ENCODE peak calls at places on chromosomes 2 and 18, in seven cellular contexts. One of them, this sample, is unnamed.

GRCh38 chr2:109346601-109347228 is 217.7 kb downstream of the SH3RF3 start:
- DNase-seq in IMR-90: no peak
- DNase-seq in H9: no peak
- DNase-seq in mesenchymal stem cell: no peak
- DNase-seq in trophoblast cell: peak; percentile 34
- DNase-seq in H1: no peak
- DNase-seq in neuronal stem cell: no peak
- DNase-seq in this sample: no peak

GRCh38 chr18:76491436-76491800 is 3.6 kb downstream of the ZNF516 start:
- DNase-seq in IMR-90: peak; percentile 68
- DNase-seq in H9: peak; percentile 85
- DNase-seq in mesenchymal stem cell: peak; percentile 72
- DNase-seq in trophoblast cell: no peak
- DNase-seq in H1: no peak
- DNase-seq in neuronal stem cell: peak; percentile 59
- DNase-seq in this sample: peak; percentile 69

GRCh38 chr2:25273985-25274550 is 67.7 kb downstream of the DNMT3A start:
- DNase-seq in IMR-90: no peak
- DNase-seq in H9: no peak
- DNase-seq in mesenchymal stem cell: no peak
- DNase-seq in trophoblast cell: no peak
- DNase-seq in H1: no peak
- DNase-seq in neuronal stem cell: no peak
- DNase-seq in this sample: no peak

GRCh38 chr18:50880108-50880465 is 1.2 kb downstream of the ME2 start:
- DNase-seq in IMR-90: no peak
- DNase-seq in H9: no peak
- DNase-seq in mesenchymal stem cell: peak; percentile 21
- DNase-seq in trophoblast cell: no peak
- DNase-seq in H1: no peak
- DNase-seq in neuronal stem cell: no peak
- DNase-seq in this sample: no peak

GRCh38 chr2:72994991-72995380 is 76.5 kb downstream of the SFXN5 start:
- DNase-seq in IMR-90: no peak
- DNase-seq in H9: no peak
- DNase-seq in mesenchymal stem cell: no peak
- DNase-seq in trophoblast cell: no peak
- DNase-seq in H1: peak; percentile 39
- DNase-seq in neuronal stem cell: no peak
- DNase-seq in this sample: no peak

GRCh38 chr2:208490492-208490891 is 83.9 kb downstream of the PTH2R start:
- DNase-seq in IMR-90: no peak
- DNase-seq in H9: no peak
- DNase-seq in mesenchymal stem cell: no peak
- DNase-seq in trophoblast cell: no peak
- DNase-seq in H1: no peak
- DNase-seq in neuronal stem cell: no peak
- DNase-seq in this sample: no peak

GRCh38 chr2:240983361-240983995 is 14.9 kb upstream of the SNED1 start:
- DNase-seq in IMR-90: peak; percentile 16
- DNase-seq in H9: peak; percentile 89
- DNase-seq in mesenchymal stem cell: no peak
- DNase-seq in trophoblast cell: peak; percentile 62
- DNase-seq in H1: peak; percentile 81
- DNase-seq in neuronal stem cell: no peak
- DNase-seq in this sample: peak; percentile 85

GRCh38 chr2:231718799-231719198 is 10.5 kb downstream of the PTMA start:
- DNase-seq in IMR-90: no peak
- DNase-seq in H9: no peak
- DNase-seq in mesenchymal stem cell: no peak
- DNase-seq in trophoblast cell: no peak
- DNase-seq in H1: no peak
- DNase-seq in neuronal stem cell: no peak
- DNase-seq in this sample: no peak

GRCh38 chr2:232420463-232421188 is 14.0 kb downstream of the ALPG start:
- DNase-seq in IMR-90: no peak
- DNase-seq in H9: peak; percentile 65
- DNase-seq in mesenchymal stem cell: peak; percentile 20
- DNase-seq in trophoblast cell: peak; percentile 70
- DNase-seq in H1: peak; percentile 76
- DNase-seq in neuronal stem cell: no peak
- DNase-seq in this sample: peak; percentile 72

GRCh38 chr2:11140492-11140891 is 14.8 kb upstream of the SLC66A3 start:
- DNase-seq in IMR-90: peak; percentile 62
- DNase-seq in H9: no peak
- DNase-seq in mesenchymal stem cell: no peak
- DNase-seq in trophoblast cell: peak; percentile 75
- DNase-seq in H1: no peak
- DNase-seq in neuronal stem cell: no peak
- DNase-seq in this sample: no peak

GRCh38 chr2:95016616-95017307 is 8.7 kb upstream of the MAL start:
- DNase-seq in IMR-90: no peak
- DNase-seq in H9: no peak
- DNase-seq in mesenchymal stem cell: no peak
- DNase-seq in trophoblast cell: no peak
- DNase-seq in H1: no peak
- DNase-seq in neuronal stem cell: no peak
- DNase-seq in this sample: no peak

GRCh38 chr2:215885621-215886020 is 127.7 kb downstream of the MREG start:
- DNase-seq in IMR-90: no peak
- DNase-seq in H9: no peak
- DNase-seq in mesenchymal stem cell: no peak
- DNase-seq in trophoblast cell: peak; percentile 96
- DNase-seq in H1: no peak
- DNase-seq in neuronal stem cell: no peak
- DNase-seq in this sample: no peak

GRCh38 chr2:31694444-31694843 is 113.7 kb upstream of the SRD5A2 start:
- DNase-seq in IMR-90: peak; percentile 8
- DNase-seq in H9: no peak
- DNase-seq in mesenchymal stem cell: peak; percentile 1
- DNase-seq in trophoblast cell: peak; percentile 46
- DNase-seq in H1: no peak
- DNase-seq in neuronal stem cell: no peak
- DNase-seq in this sample: peak; percentile 22

GRCh38 chr2:226564667-226565066 is 235.0 kb downstream of the IRS1 start:
- DNase-seq in IMR-90: no peak
- DNase-seq in H9: no peak
- DNase-seq in mesenchymal stem cell: no peak
- DNase-seq in trophoblast cell: peak; percentile 23
- DNase-seq in H1: no peak
- DNase-seq in neuronal stem cell: no peak
- DNase-seq in this sample: no peak

GRCh38 chr2:28578768-28579167 is 82.9 kb downstream of the PLB1 start:
- DNase-seq in IMR-90: no peak
- DNase-seq in H9: no peak
- DNase-seq in mesenchymal stem cell: no peak
- DNase-seq in trophoblast cell: peak; percentile 94
- DNase-seq in H1: no peak
- DNase-seq in neuronal stem cell: no peak
- DNase-seq in this sample: no peak

GRCh38 chr2:65377556-65378307 is 54.7 kb downstream of the SPRED2 start:
- DNase-seq in IMR-90: peak; percentile 88
- DNase-seq in H9: peak; percentile 44
- DNase-seq in mesenchymal stem cell: peak; percentile 96
- DNase-seq in trophoblast cell: peak; percentile 90
- DNase-seq in H1: no peak
- DNase-seq in neuronal stem cell: no peak
- DNase-seq in this sample: peak; percentile 97

GRCh38 chr18:73831688-73832087 is 315.9 kb downstream of the FBXO15 start:
- DNase-seq in IMR-90: no peak
- DNase-seq in H9: no peak
- DNase-seq in mesenchymal stem cell: no peak
- DNase-seq in trophoblast cell: no peak
- DNase-seq in H1: no peak
- DNase-seq in neuronal stem cell: no peak
- DNase-seq in this sample: no peak

GRCh38 chr2:151159109-151159690 is 102.5 kb downstream of the RBM43 start:
- DNase-seq in IMR-90: peak; percentile 17
- DNase-seq in H9: no peak
- DNase-seq in mesenchymal stem cell: no peak
- DNase-seq in trophoblast cell: no peak
- DNase-seq in H1: no peak
- DNase-seq in neuronal stem cell: no peak
- DNase-seq in this sample: no peak

GRCh38 chr2:187917535-187917934 is 363.3 kb upstream of the TFPI start:
- DNase-seq in IMR-90: peak; percentile 61
- DNase-seq in H9: no peak
- DNase-seq in mesenchymal stem cell: peak; percentile 24
- DNase-seq in trophoblast cell: no peak
- DNase-seq in H1: no peak
- DNase-seq in neuronal stem cell: no peak
- DNase-seq in this sample: no peak

GRCh38 chr18:78927156-78927555 is 52.5 kb upstream of the SALL3 start:
- DNase-seq in IMR-90: no peak
- DNase-seq in H9: no peak
- DNase-seq in mesenchymal stem cell: no peak
- DNase-seq in trophoblast cell: no peak
- DNase-seq in H1: no peak
- DNase-seq in neuronal stem cell: no peak
- DNase-seq in this sample: no peak

DNA sequence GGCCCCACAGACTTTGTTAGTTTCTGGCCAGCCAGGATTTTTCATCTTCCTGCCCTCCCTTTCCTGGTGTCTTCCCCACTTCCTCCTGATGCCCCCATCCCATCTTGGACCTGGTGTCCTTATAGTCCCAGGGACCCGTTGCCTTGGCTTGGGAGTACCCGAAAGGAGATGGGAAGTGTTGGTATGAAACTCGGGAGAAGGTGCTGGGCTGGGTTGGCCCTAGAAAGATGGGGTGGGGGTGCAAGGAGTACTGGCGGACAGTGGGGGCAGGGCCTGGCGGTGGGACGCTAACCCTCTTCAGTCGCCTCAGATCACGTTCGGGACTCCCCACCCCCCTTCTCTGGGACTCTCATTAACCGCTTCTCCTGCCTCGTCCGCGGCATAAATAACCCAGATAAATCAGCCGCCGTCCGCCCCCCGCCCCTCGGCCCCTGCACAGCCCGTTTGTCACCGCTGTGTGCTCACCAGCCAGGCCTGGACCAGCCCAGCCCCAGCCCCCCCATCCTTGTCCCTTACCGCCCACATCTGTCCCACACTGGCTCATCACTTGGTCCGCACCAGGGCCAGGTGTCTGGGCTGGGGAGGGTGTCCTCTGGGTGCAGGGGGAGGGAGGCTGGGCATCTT is 3.7 kb upstream of the ASIC4 start:
- DNase-seq in IMR-90: no peak
- DNase-seq in H9: no peak
- DNase-seq in mesenchymal stem cell: no peak
- DNase-seq in trophoblast cell: no peak
- DNase-seq in H1: no peak
- DNase-seq in neuronal stem cell: no peak
- DNase-seq in this sample: no peak
- H3K4me1 ChIP-seq in IMR-90: peaks cover 8% of the 10 kb centered on the region
- H3K4me1 ChIP-seq in H9: peaks cover 17% of the 10 kb centered on the region
- H3K4me1 ChIP-seq in mesenchymal stem cell: peaks cover 38% of the 10 kb centered on the region
- H3K4me1 ChIP-seq in trophoblast cell: no peaks in the 10 kb centered on the region
- H3K4me1 ChIP-seq in H1: peaks cover 7% of the 10 kb centered on the region
- H3K4me1 ChIP-seq in neuronal stem cell: peaks cover 59% of the 10 kb centered on the region
- H3K4me1 ChIP-seq in this sample: peaks cover 7% of the 10 kb centered on the region

GRCh38 chr2:152390837-152391236 is 55.9 kb downstream of the FMNL2 start:
- DNase-seq in IMR-90: no peak
- DNase-seq in H9: no peak
- DNase-seq in mesenchymal stem cell: no peak
- DNase-seq in trophoblast cell: no peak
- DNase-seq in H1: no peak
- DNase-seq in neuronal stem cell: no peak
- DNase-seq in this sample: no peak

GRCh38 chr2:152386266-152386665 is 51.3 kb downstream of the FMNL2 start:
- DNase-seq in IMR-90: no peak
- DNase-seq in H9: no peak
- DNase-seq in mesenchymal stem cell: no peak
- DNase-seq in trophoblast cell: no peak
- DNase-seq in H1: no peak
- DNase-seq in neuronal stem cell: no peak
- DNase-seq in this sample: no peak

GRCh38 chr2:152387046-152387445 is 52.1 kb downstream of the FMNL2 start:
- DNase-seq in IMR-90: peak; percentile 35
- DNase-seq in H9: no peak
- DNase-seq in mesenchymal stem cell: peak; percentile 55
- DNase-seq in trophoblast cell: no peak
- DNase-seq in H1: no peak
- DNase-seq in neuronal stem cell: no peak
- DNase-seq in this sample: no peak

GRCh38 chr2:152391318-152391717 is 56.3 kb downstream of the FMNL2 start:
- DNase-seq in IMR-90: no peak
- DNase-seq in H9: no peak
- DNase-seq in mesenchymal stem cell: no peak
- DNase-seq in trophoblast cell: no peak
- DNase-seq in H1: no peak
- DNase-seq in neuronal stem cell: no peak
- DNase-seq in this sample: no peak

DNA sequence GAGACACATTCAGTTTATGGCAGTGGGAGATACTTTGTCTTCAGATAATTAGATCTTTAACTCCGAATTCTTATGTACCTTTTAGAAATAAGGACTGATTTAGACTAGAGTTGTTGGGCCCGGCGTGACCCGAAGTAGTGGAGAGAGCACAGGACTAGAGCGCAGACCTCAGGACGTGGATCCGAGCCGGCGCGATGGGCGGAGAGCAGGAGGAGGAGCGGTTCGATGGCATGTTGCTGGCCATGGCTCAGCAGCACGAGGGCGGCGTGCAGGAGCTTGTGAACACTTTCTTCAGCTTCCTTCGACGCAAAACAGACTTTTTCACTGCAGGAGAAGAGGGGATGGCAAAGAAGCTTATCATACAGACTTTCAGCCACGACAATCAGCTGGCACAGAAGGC is 54.5 kb downstream of the FMNL2 start:
- DNase-seq in IMR-90: no peak
- DNase-seq in H9: no peak
- DNase-seq in mesenchymal stem cell: no peak
- DNase-seq in trophoblast cell: no peak
- DNase-seq in H1: no peak
- DNase-seq in neuronal stem cell: no peak
- DNase-seq in this sample: no peak
- H3K23ac ChIP-seq in IMR-90: no peak overlapping the region
- H3K23ac ChIP-seq in H9: no peak overlapping the region
- H3K23ac ChIP-seq in mesenchymal stem cell: no peak overlapping the region
- H3K23ac ChIP-seq in trophoblast cell: no peak overlapping the region
- H3K23ac ChIP-seq in H1: no peak overlapping the region
- H3K23ac ChIP-seq in neuronal stem cell: no peak overlapping the region
- H3K23ac ChIP-seq in this sample: no peak overlapping the region

DNA sequence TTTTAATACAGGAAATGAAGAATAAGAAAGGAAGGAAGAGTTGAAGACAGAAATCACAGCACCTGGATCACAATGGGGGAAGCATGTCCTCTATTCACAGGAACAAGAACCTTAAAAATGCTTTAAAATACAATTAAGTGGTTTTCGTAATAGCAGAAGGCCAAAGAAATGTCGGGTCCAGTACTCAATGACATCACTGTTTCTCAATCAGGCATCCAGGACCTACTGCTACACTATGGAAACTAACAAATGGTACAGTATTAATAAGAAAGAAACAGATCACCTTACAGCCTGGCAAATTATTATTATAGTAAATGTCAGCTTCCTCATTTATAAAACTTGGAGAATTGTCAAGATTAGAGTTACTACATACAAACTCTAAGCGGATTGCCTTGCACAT is 15.8 kb downstream of the HNRNPLL start:
- DNase-seq in IMR-90: peak; percentile 27
- DNase-seq in H9: no peak
- DNase-seq in mesenchymal stem cell: peak; percentile 44
- DNase-seq in trophoblast cell: no peak
- DNase-seq in H1: no peak
- DNase-seq in neuronal stem cell: no peak
- DNase-seq in this sample: no peak
- H3K4me1 ChIP-seq in IMR-90: peaks cover 12% of the 10 kb centered on the region
- H3K4me1 ChIP-seq in H9: no peaks in the 10 kb centered on the region
- H3K4me1 ChIP-seq in mesenchymal stem cell: no peaks in the 10 kb centered on the region
- H3K4me1 ChIP-seq in trophoblast cell: no peaks in the 10 kb centered on the region
- H3K4me1 ChIP-seq in H1: no peaks in the 10 kb centered on the region
- H3K4me1 ChIP-seq in neuronal stem cell: no peaks in the 10 kb centered on the region
- H3K4me1 ChIP-seq in this sample: no peaks in the 10 kb centered on the region

GRCh38 chr2:138648606-138649005 is 131.6 kb downstream of the NXPH2 start:
- DNase-seq in IMR-90: no peak
- DNase-seq in H9: peak; percentile 46
- DNase-seq in mesenchymal stem cell: no peak
- DNase-seq in trophoblast cell: no peak
- DNase-seq in H1: no peak
- DNase-seq in neuronal stem cell: no peak
- DNase-seq in this sample: no peak
- H3K23ac ChIP-seq in IMR-90: no peak overlapping the region
- H3K23ac ChIP-seq in H9: no peak overlapping the region
- H3K23ac ChIP-seq in mesenchymal stem cell: no peak overlapping the region
- H3K23ac ChIP-seq in trophoblast cell: no peak overlapping the region
- H3K23ac ChIP-seq in H1: no peak overlapping the region
- H3K23ac ChIP-seq in neuronal stem cell: no peak overlapping the region
- H3K23ac ChIP-seq in this sample: no peak overlapping the region